ENCODE peak calls at places on chromosome 19, in eight cellular contexts. One of them, this sample, is unnamed.

GRCh38 chr19:5292843-5293606 is 47.6 kb downstream of the PTPRS start:
- DNase-seq in HT-29: no peak
- DNase-seq in stimulated activated naive CD4-positive, alpha-beta T cell: peak; percentile 78
- DNase-seq in left ventricle myocardium inferior: peak; percentile 64
- DNase-seq in cardiac septum: no peak
- DNase-seq in NCI-H2081: peak; percentile 8
- DNase-seq in cardiac muscle cell: peak; percentile 88
- DNase-seq in activated CD8-positive, alpha-beta memory T cell treated with anti-CD3 and anti-CD28 coated beads, Interleukin-2, amount 50 U/mL, for 48 hours: peak; percentile 82
- DNase-seq in this sample: peak; percentile 80

GRCh38 chr19:18733196-18733647 is 49.7 kb downstream of the CRTC1 start:
- DNase-seq in HT-29: no peak
- DNase-seq in stimulated activated naive CD4-positive, alpha-beta T cell: no peak
- DNase-seq in left ventricle myocardium inferior: peak; percentile 58
- DNase-seq in cardiac septum: no peak
- DNase-seq in NCI-H2081: peak; percentile 28
- DNase-seq in cardiac muscle cell: no peak
- DNase-seq in activated CD8-positive, alpha-beta memory T cell treated with anti-CD3 and anti-CD28 coated beads, Interleukin-2, amount 50 U/mL, for 48 hours: no peak
- DNase-seq in this sample: no peak

GRCh38 chr19:18097217-18097992 is at the start of gene MAST3:
- DNase-seq in HT-29: peak; percentile 75
- DNase-seq in stimulated activated naive CD4-positive, alpha-beta T cell: peak; percentile 90
- DNase-seq in left ventricle myocardium inferior: peak; percentile 79
- DNase-seq in cardiac septum: peak; percentile 93
- DNase-seq in NCI-H2081: peak; percentile 69
- DNase-seq in cardiac muscle cell: peak; percentile 86
- DNase-seq in activated CD8-positive, alpha-beta memory T cell treated with anti-CD3 and anti-CD28 coated beads, Interleukin-2, amount 50 U/mL, for 48 hours: peak; percentile 97
- DNase-seq in this sample: peak; percentile 55

GRCh38 chr19:29541473-29542253 is 15.9 kb downstream of the VSTM2B start:
- DNase-seq in HT-29: no peak
- DNase-seq in stimulated activated naive CD4-positive, alpha-beta T cell: no peak
- DNase-seq in left ventricle myocardium inferior: no peak
- DNase-seq in cardiac septum: no peak
- DNase-seq in NCI-H2081: no peak
- DNase-seq in cardiac muscle cell: no peak
- DNase-seq in activated CD8-positive, alpha-beta memory T cell treated with anti-CD3 and anti-CD28 coated beads, Interleukin-2, amount 50 U/mL, for 48 hours: no peak
- DNase-seq in this sample: no peak

GRCh38 chr19:45560038-45560437 is 24.6 kb downstream of the OPA3 start:
- DNase-seq in HT-29: no peak
- DNase-seq in stimulated activated naive CD4-positive, alpha-beta T cell: no peak
- DNase-seq in left ventricle myocardium inferior: no peak
- DNase-seq in cardiac septum: no peak
- DNase-seq in NCI-H2081: no peak
- DNase-seq in cardiac muscle cell: no peak
- DNase-seq in activated CD8-positive, alpha-beta memory T cell treated with anti-CD3 and anti-CD28 coated beads, Interleukin-2, amount 50 U/mL, for 48 hours: no peak
- DNase-seq in this sample: no peak

GRCh38 chr19:55082023-55082851 is 6.6 kb downstream of the EPS8L1 start:
- DNase-seq in HT-29: peak; percentile 58
- DNase-seq in stimulated activated naive CD4-positive, alpha-beta T cell: peak; percentile 48
- DNase-seq in left ventricle myocardium inferior: no peak
- DNase-seq in cardiac septum: no peak
- DNase-seq in NCI-H2081: no peak
- DNase-seq in cardiac muscle cell: no peak
- DNase-seq in activated CD8-positive, alpha-beta memory T cell treated with anti-CD3 and anti-CD28 coated beads, Interleukin-2, amount 50 U/mL, for 48 hours: peak; percentile 71
- DNase-seq in this sample: no peak

GRCh38 chr19:17846146-17846545 is 1.6 kb downstream of the JAK3 start:
- DNase-seq in HT-29: no peak
- DNase-seq in stimulated activated naive CD4-positive, alpha-beta T cell: peak; percentile 55
- DNase-seq in left ventricle myocardium inferior: no peak
- DNase-seq in cardiac septum: no peak
- DNase-seq in NCI-H2081: no peak
- DNase-seq in cardiac muscle cell: no peak
- DNase-seq in activated CD8-positive, alpha-beta memory T cell treated with anti-CD3 and anti-CD28 coated beads, Interleukin-2, amount 50 U/mL, for 48 hours: no peak
- DNase-seq in this sample: no peak

GRCh38 chr19:16532440-16533273 is 9.6 kb downstream of the CHERP start:
- DNase-seq in HT-29: no peak
- DNase-seq in stimulated activated naive CD4-positive, alpha-beta T cell: no peak
- DNase-seq in left ventricle myocardium inferior: no peak
- DNase-seq in cardiac septum: no peak
- DNase-seq in NCI-H2081: no peak
- DNase-seq in cardiac muscle cell: no peak
- DNase-seq in activated CD8-positive, alpha-beta memory T cell treated with anti-CD3 and anti-CD28 coated beads, Interleukin-2, amount 50 U/mL, for 48 hours: no peak
- DNase-seq in this sample: no peak

GRCh38 chr19:39405930-39406655 is 554 bp upstream of the ZFP36 start:
- DNase-seq in HT-29: no peak
- DNase-seq in stimulated activated naive CD4-positive, alpha-beta T cell: peak; percentile 97
- DNase-seq in left ventricle myocardium inferior: no peak
- DNase-seq in cardiac septum: no peak
- DNase-seq in NCI-H2081: no peak
- DNase-seq in cardiac muscle cell: no peak
- DNase-seq in activated CD8-positive, alpha-beta memory T cell treated with anti-CD3 and anti-CD28 coated beads, Interleukin-2, amount 50 U/mL, for 48 hours: no peak
- DNase-seq in this sample: no peak

GRCh38 chr19:7393459-7393858 is 44.7 kb downstream of the ARHGEF18 start:
- DNase-seq in HT-29: no peak
- DNase-seq in stimulated activated naive CD4-positive, alpha-beta T cell: peak; percentile 13
- DNase-seq in left ventricle myocardium inferior: no peak
- DNase-seq in cardiac septum: no peak
- DNase-seq in NCI-H2081: no peak
- DNase-seq in cardiac muscle cell: no peak
- DNase-seq in activated CD8-positive, alpha-beta memory T cell treated with anti-CD3 and anti-CD28 coated beads, Interleukin-2, amount 50 U/mL, for 48 hours: no peak
- DNase-seq in this sample: no peak

GRCh38 chr19:38385057-38385803 is 2.6 kb downstream of the GGN start:
- DNase-seq in HT-29: no peak
- DNase-seq in stimulated activated naive CD4-positive, alpha-beta T cell: no peak
- DNase-seq in left ventricle myocardium inferior: no peak
- DNase-seq in cardiac septum: no peak
- DNase-seq in NCI-H2081: no peak
- DNase-seq in cardiac muscle cell: no peak
- DNase-seq in activated CD8-positive, alpha-beta memory T cell treated with anti-CD3 and anti-CD28 coated beads, Interleukin-2, amount 50 U/mL, for 48 hours: no peak
- DNase-seq in this sample: no peak